ENCODE peak calls at places on chromosomes 2 and 18, in four cellular contexts. J is heart left ventricle, N is pancreas, W is endodermal cell. K is an unnamed sample.

GRCh38 chr18:49514577-49514976 is 27.5 kb upstream of the C18orf32 start:
- DNase-seq in J (no peak), N (no peak), W (peak), K (no peak)

GRCh38 chr2:189836644-189837043 is 52.4 kb downstream of the PMS1 start:
- DNase-seq in J (no peak), N (no peak), W (no peak), K (peak)

GRCh38 chr2:150030440-150030839 is 442.9 kb upstream of the MMADHC start:
- DNase-seq in J (no peak), N (no peak), W (no peak), K (no peak)

GRCh38 chr2:221570321-221571107 is 1.6 kb downstream of the EPHA4 start:
- DNase-seq in J (no peak), N (no peak), W (peak), K (peak)

GRCh38 chr2:239222346-239223028 is 178.3 kb downstream of the HDAC4 start:
- DNase-seq in J (no peak), N (no peak), W (no peak), K (no peak)

GRCh38 chr2:55019547-55020258 is 30.5 kb downstream of the RTN4 start:
- DNase-seq in J (no peak), N (no peak), W (no peak), K (no peak)

GRCh38 chr2:232490221-232491138 is 2.8 kb upstream of the ECEL1 start:
- DNase-seq in J (peak), N (no peak), W (peak), K (no peak)

GRCh38 chr2:181656450-181657261 is at the start of gene CERKL:
- DNase-seq in J (peak), N (peak), W (peak), K (no peak)

GRCh38 chr2:86695053-86695691 is 24.9 kb upstream of the RMND5A start:
- DNase-seq in J (no peak), N (no peak), W (peak), K (no peak)

DNA sequence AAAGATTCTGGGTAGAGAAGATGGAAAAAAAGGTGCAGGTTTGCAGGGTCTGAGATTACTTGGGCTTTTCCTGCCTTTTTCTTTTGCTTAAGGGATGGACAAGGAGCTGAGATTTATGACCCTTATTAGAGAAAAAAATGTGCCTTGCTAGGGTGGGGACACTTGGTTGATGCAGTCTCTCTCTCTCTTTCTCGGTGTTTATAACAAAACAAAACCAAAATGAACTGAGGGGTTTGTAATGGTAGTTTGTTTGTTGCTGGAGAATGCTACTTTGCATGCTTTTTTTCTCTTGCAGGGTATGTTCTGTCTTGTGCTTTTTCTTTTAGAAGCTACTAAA is 300 bp downstream of the ZNF532 start:
- DNase-seq in J (no peak), N (no peak), W (no peak), K (no peak)
- H3K4me3 ChIP-seq in J (peak), N (no peak), W (peak), K (peak)

GRCh38 chr2:10814571-10815331 is 2.2 kb upstream of the PDIA6 start:
- DNase-seq in J (no peak), N (no peak), W (peak), K (no peak)
- H3K27ac ChIP-seq in J (no peak), N (no peak), W (peak), K (no peak)

DNA sequence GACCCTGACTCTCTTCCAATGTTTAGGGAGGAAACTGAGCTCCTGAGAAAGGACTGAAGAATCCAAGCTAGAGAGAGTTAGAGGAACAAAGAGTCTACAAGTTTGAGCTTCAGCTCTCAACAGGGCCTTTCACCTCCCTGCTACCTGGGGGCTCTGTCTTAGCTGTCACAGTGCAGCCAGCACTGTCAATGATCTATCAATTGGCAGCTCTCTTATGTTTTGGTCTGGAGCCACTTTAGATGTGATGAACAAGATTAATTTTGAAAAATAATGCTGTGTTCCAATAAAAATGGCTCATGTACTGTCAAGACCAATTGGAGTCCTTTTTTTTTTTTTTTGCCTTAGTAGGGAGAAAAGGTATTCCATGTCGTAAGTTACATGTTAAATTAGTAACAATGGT is 215.8 kb upstream of the TRIB2 start:
- DNase-seq in J (no peak), N (no peak), W (no peak), K (no peak)
- TF ChIP-seq CTCF in J (no peak), N (no peak), W (no peak), K (no peak)

GRCh38 chr2:151927501-151928221 is 99.4 kb upstream of the ARL5A start:
- DNase-seq in J (no peak), N (no peak), W (peak), K (no peak)
- H3K4me3 ChIP-seq in J (no peak), N (no peak), W (no peak), K (no peak)

GRCh38 chr18:23380817-23381216 is 72.3 kb upstream of the RIOK3 start:
- DNase-seq in J (no peak), N (no peak), W (no peak), K (peak)

GRCh38 chr18:23378470-23378764 is 74.7 kb upstream of the RIOK3 start:
- DNase-seq in J (no peak), N (no peak), W (no peak), K (no peak)

GRCh38 chr18:23373564-23373963 is 79.5 kb upstream of the RIOK3 start:
- DNase-seq in J (no peak), N (no peak), W (peak), K (no peak)

GRCh38 chr18:23380001-23380550 is 73.0 kb upstream of the RIOK3 start:
- DNase-seq in J (no peak), N (no peak), W (peak), K (peak)

GRCh38 chr18:23377669-23378469 is 75.2 kb upstream of the RIOK3 start:
- DNase-seq in J (no peak), N (no peak), W (no peak), K (peak)
- H3K27ac ChIP-seq in J (no peak), N (no peak), W (no peak), K (peak)

GRCh38 chr2:14656146-14656545 is 23.6 kb downstream of the LRATD1 start:
- DNase-seq in J (no peak), N (no peak), W (no peak), K (no peak)

GRCh38 chr2:14661163-14661562 is 28.6 kb downstream of the LRATD1 start:
- DNase-seq in J (no peak), N (no peak), W (no peak), K (no peak)
- TF ChIP-seq CTCF in J (no peak), N (no peak), W (no peak), K (no peak)